ENCODE peak calls at places on chromosomes 7 and 10, in four cellular contexts. K, Q, H and R are unnamed samples.

GRCh38 chr10:113104071-113104470 is 154.0 kb downstream of the TCF7L2 start:
- DNase-seq in K (no peak), Q (no peak), H (no peak), R (no peak)

GRCh38 chr7:131212114-131212513 is 115.6 kb upstream of the MKLN1 start:
- DNase-seq in K (no peak), Q (no peak), H (no peak), R (no peak)

GRCh38 chr10:17386616-17387075 is 67.7 kb downstream of the ST8SIA6 start:
- DNase-seq in K (no peak), Q (no peak), H (peak), R (no peak)

GRCh38 chr10:58998924-58999713 is 177.3 kb upstream of the PHYHIPL start:
- DNase-seq in K (peak), Q (no peak), H (peak), R (no peak)

GRCh38 chr10:46216836-46217748 is 69.7 kb upstream of the ANTXRL start:
- DNase-seq in K (no peak), Q (no peak), H (no peak), R (no peak)

GRCh38 chr10:22427101-22427500 is 81.8 kb downstream of the SPAG6 start:
- DNase-seq in K (no peak), Q (no peak), H (no peak), R (no peak)

GRCh38 chr10:75334720-75335119 is 66.8 kb downstream of the ZNF503 start:
- DNase-seq in K (no peak), Q (no peak), H (no peak), R (no peak)

GRCh38 chr10:63227207-63227895 is 94.2 kb downstream of the NRBF2 start:
- DNase-seq in K (no peak), Q (no peak), H (no peak), R (no peak)

GRCh38 chr7:91082854-91083495 is 181.3 kb upstream of the FZD1 start:
- DNase-seq in K (no peak), Q (no peak), H (no peak), R (no peak)

DNA sequence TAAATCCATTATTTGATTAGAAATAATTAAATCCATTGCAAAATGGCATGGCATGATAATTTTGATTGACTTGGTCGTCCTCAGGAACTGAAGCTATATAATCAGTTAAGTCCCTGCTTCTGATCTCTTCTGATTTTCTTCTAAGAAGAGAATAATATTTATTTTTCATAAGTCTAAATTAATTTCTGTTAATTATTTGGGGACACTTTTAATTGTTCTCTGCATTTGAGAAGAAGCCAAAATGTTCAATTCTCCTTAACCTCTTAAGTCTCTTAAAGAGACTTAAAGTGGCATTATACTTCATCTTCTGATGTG is 67.2 kb downstream of the CAV1 start:
- DNase-seq in K (no peak), Q (no peak), H (no peak), R (no peak)
- TF ChIP-seq CTCF in K (no peak), Q (no peak), H (peak), R (no peak)

DNA sequence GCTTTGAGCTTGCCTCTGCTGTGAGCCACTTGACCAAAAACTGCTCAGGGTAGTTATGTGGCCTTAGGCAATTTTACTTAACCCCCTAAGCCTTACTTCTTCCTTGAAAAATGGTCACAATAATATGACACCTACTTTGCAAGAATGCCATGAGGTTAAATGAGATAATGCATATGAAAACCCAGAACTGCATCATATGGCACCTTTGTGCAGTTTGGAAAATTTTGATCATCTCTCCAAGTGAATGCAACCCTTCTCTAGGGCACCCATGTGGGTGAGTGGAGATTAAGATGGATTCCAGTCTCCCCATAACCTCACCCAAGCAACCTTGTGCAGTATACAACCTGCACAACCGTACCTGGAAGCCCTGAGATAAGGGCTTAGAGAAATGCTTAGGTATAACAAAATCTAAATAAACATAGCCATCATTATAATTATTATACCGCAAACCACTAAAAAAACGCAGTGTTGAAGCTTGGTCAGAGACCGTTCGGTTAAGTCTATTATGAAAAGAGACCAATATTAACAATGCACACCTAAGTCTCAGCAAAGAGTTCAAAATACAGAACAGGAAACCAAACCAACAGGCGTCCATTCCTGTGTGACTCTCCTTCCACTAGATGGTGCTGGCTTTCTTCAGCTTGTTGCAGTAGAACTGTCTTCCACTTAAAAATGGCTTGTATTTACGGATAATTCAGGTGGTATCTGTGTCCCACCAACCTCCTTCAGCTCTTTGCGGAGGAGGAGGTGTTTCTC is 21.0 kb upstream of the ASB15 start:
- DNase-seq in K (no peak), Q (peak), H (no peak), R (no peak)
- TF ChIP-seq CTCF in K (peak), Q (peak), H (peak), R (no peak)

GRCh38 chr7:137913985-137914384 is 67.2 kb upstream of the DGKI start:
- DNase-seq in K (no peak), Q (no peak), H (no peak), R (no peak)
- TF ChIP-seq CTCF in K (no peak), Q (no peak), H (no peak), R (no peak)

DNA sequence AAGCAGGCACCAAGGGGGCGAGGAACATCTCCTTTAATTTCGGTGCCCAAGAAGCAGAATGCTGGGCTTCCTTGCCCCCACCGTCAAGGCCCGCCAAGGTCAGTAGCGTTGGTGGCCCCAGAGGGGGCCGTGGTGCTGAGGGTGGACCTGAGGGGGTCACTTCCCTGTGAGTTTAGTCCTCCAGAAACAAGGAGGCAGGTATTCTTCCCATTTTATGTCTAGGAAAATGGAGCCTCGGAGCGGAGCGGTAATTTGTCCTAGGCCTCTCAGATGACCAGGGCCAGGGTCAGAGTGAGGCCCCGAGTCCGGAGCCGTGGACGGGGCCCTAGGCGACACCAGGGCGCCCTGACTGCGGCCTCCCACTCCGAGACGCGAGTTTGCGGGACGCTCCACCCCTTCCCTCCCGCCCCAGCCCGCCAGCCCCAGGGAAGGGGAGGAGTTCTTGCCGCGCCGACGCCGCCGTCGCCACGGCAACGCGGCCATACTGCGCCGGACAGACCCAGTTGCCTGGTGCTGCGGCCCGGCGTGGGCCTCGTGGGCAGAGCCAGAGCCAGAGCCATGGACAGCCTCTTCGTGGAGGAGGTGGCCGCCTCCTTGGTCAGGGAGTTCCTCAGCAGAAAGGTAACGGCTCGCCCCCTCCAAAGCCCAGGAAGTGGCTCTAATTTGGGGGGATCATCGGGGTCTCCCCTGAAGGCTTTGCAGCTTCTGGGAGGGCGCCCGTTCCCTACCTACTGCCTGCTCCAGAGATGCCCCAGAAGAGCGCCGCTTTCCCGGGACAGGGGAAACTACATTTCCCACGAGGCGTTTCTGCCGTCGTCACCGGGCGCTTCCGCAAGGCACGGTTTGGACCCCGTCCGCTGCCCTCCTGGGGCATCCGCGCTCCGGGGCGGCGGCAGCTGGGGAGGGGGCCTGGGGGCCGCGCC is at the start of gene MINDY4:
- DNase-seq in K (peak), Q (peak), H (peak), R (no peak)
- TF ChIP-seq CTCF in K (no peak), Q (no peak), H (no peak), R (no peak)

GRCh38 chr10:95469251-95469650 is 91.9 kb downstream of the SORBS1 start:
- DNase-seq in K (no peak), Q (no peak), H (no peak), R (no peak)

GRCh38 chr10:95469676-95470075 is 91.5 kb downstream of the SORBS1 start:
- DNase-seq in K (no peak), Q (no peak), H (no peak), R (no peak)

GRCh38 chr10:95464280-95464679 is 96.9 kb downstream of the SORBS1 start:
- DNase-seq in K (no peak), Q (no peak), H (no peak), R (no peak)

GRCh38 chr10:95466450-95466849 is 94.7 kb downstream of the SORBS1 start:
- DNase-seq in K (no peak), Q (no peak), H (no peak), R (no peak)

GRCh38 chr10:95467162-95467599 is 94.0 kb downstream of the SORBS1 start:
- DNase-seq in K (peak), Q (no peak), H (peak), R (no peak)
- TF ChIP-seq CTCF in K (no peak), Q (no peak), H (no peak), R (no peak)

GRCh38 chr10:122468923-122469781 is 7.8 kb downstream of the HTRA1 start:
- DNase-seq in K (peak), Q (no peak), H (peak), R (no peak)
- TF ChIP-seq CTCF in K (no peak), Q (no peak), H (no peak), R (no peak)

DNA sequence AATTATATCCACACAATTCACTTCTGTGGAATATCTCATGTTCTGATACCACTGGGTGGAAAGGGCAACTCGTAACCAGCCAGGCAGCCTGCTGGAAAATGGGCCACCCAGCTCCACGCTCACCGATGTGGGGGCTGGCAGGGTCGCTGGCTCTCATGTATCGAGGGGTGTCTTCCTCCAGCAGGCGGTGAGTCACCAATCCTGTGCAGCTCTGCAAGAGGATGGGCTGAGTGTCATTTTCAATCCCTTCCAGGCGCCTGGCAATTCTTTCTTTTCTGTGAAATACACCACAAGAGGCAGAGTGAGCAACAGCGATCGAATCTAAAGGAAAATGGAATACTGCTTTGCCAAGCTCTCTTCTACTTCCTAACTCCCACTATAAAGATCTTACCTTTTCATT is 80.1 kb downstream of the SVIL start:
- DNase-seq in K (no peak), Q (no peak), H (no peak), R (no peak)
- TF ChIP-seq CTCF in K (no peak), Q (no peak), H (no peak), R (no peak)

DNA sequence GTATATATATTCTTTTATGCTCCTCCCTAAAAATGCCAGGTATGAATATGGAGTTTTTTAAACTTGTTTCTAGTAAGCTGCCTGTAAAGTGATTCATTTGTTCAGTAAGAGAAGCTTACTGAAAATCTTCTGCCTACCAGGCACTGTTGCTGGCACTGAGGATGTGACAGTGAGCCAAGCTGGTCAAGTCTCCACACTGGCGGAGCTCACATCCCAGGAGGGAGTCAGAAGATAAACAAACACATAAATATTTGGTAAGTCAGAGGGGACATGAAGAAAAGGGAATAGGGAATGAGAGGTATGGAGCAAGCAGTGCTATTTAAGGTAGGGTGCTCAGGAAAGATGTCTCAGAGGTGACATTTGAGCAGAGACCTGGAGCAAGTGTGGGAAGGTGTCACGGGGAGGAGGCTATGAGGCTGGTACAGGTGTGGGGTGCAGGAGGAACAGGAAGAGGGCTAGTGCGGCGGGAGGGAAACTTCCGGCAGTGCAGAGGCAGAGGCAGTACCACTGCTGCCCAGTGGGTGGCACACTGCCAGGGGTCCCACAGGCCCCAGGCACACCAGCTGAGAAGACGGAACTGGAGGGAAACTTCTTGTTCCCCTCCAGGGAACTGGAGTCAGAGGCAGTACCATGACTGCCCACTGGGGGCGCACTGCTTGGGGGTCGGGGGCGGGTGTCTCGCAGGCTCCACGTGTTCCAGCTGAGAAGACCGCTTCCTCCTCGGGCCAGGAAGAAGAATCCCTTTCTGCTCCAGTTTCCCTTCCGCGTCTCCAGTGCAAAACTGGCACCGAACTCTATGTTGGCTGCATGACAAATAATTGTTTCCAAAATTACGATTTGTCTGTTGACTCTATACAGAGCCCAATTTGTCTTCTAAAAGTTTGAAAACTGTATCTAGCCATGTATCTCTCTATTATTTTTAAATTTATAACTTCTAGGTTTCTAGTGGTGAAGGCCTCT is 161.0 kb downstream of the TEX36 start:
- DNase-seq in K (no peak), Q (peak), H (no peak), R (no peak)
- TF ChIP-seq CTCF in K (no peak), Q (peak), H (no peak), R (no peak)

GRCh38 chr10:118046491-118047362 is at the start of gene RAB11FIP2:
- DNase-seq in K (peak), Q (peak), H (peak), R (peak)
- TF ChIP-seq CTCF in K (no peak), Q (peak), H (no peak), R (no peak)